ENCODE peak calls at places on chromosomes 7 and 10, in four cellular contexts. N is ovary, W is A549, F is heart left ventricle. U is an unnamed sample.
A peak's percentile ranks its signal among the peaks of the same experiment; 100 is the strongest.

GRCh38 chr7:140674899-140675701 is 2.4 kb downstream of the ADCK2 start:
- DNase-seq in F (peak; percentile 39), W (peak; percentile 49), N (peak; percentile 25), U (no peak)

GRCh38 chr10:43137701-43137970 is 609 bp upstream of the CSGALNACT2 start:
- DNase-seq in F (peak; percentile 45), N (peak; percentile 80), W (peak; percentile 31), U (no peak)

GRCh38 chr10:60140681-60141632 is 234.6 kb upstream of the CCDC6 start:
- DNase-seq in W (no peak), F (peak; percentile 33), N (peak; percentile 47), U (no peak)

GRCh38 chr7:366171-366916 is 76.4 kb downstream of the FOXL3 start:
- DNase-seq in W (no peak), F (peak; percentile 19), N (no peak), U (no peak)

GRCh38 chr10:60733189-60733815 is 45.0 kb upstream of the CDK1 start:
- DNase-seq in N (peak; percentile 76), W (peak; percentile 65), F (no peak), U (no peak)

GRCh38 chr7:27161721-27162547 is 3.4 kb downstream of the HOXA9 start:
- DNase-seq in F (no peak), W (no peak), N (peak; percentile 30), U (no peak)

GRCh38 chr7:54823776-54824175 is 64.8 kb upstream of the SEC61G start:
- DNase-seq in W (no peak), N (no peak), F (peak; percentile 45), U (no peak)

GRCh38 chr10:7408494-7409044 is 2.3 kb downstream of the SFMBT2 start:
- DNase-seq in F (peak; percentile 82), N (peak; percentile 82), W (peak; percentile 64), U (no peak)

GRCh38 chr10:133156674-133157579 is 3.1 kb upstream of the KNDC1 start:
- DNase-seq in F (no peak), N (no peak), W (no peak), U (no peak)

GRCh38 chr7:98836811-98837631 is 32.8 kb downstream of the TMEM130 start:
- DNase-seq in W (peak; percentile 51), F (no peak), N (peak; percentile 32), U (no peak)

GRCh38 chr7:55980266-55980665 is 15.9 kb downstream of the NIPSNAP2 start:
- DNase-seq in N (no peak), W (no peak), F (no peak), U (no peak)

GRCh38 chr10:96367470-96367869 is 8.7 kb upstream of the OPALIN start:
- DNase-seq in W (no peak), N (no peak), F (no peak), U (no peak)

GRCh38 chr7:49513939-49514338 is 259.5 kb upstream of the VWC2 start:
- DNase-seq in W (no peak), F (no peak), N (no peak), U (no peak)

GRCh38 chr7:128962837-128963236 is 25.1 kb downstream of the IRF5 start:
- DNase-seq in N (no peak), F (no peak), W (no peak), U (no peak)

GRCh38 chr7:75639893-75640600 is 98.7 kb downstream of the HIP1 start:
- DNase-seq in F (no peak), N (no peak), W (no peak), U (no peak)

GRCh38 chr7:67821116-67821515 is 824.5 kb downstream of the TYW1 start:
- DNase-seq in W (no peak), F (no peak), N (no peak), U (no peak)

GRCh38 chr10:31171402-31172120 is 139.9 kb upstream of the ZNF438 start:
- DNase-seq in F (peak; percentile 35), N (no peak), W (no peak), U (no peak)

GRCh38 chr10:70445718-70446485 is 4.4 kb upstream of the NODAL start:
- DNase-seq in W (no peak), F (no peak), N (no peak), U (no peak)

GRCh38 chr7:51009716-51010496 is 227.2 kb upstream of the GRB10 start:
- DNase-seq in N (no peak), F (peak; percentile 65), W (no peak), U (no peak)

GRCh38 chr7:36153571-36154097 is 580 bp downstream of the EEPD1 start:
- DNase-seq in F (peak; percentile 60), N (no peak), W (peak; percentile 18), U (no peak)

GRCh38 chr7:28272461-28272877 is 91.9 kb upstream of the JAZF1 start:
- DNase-seq in N (peak; percentile 55), W (peak; percentile 43), F (peak; percentile 33), U (no peak)

GRCh38 chr7:153529651-153530165 is 522.5 kb upstream of the DPP6 start:
- DNase-seq in N (no peak), W (no peak), F (no peak), U (no peak)

GRCh38 chr10:96441126-96441905 is 72.4 kb downstream of the TLL2 start:
- DNase-seq in N (no peak), W (no peak), F (no peak), U (no peak)

GRCh38 chr10:11326919-11327318 is 284.5 kb downstream of the USP6NL start:
- DNase-seq in N (no peak), W (no peak), F (no peak), U (no peak)

GRCh38 chr7:1952781-1953180 is 280.0 kb downstream of the MAD1L1 start:
- DNase-seq in F (peak; percentile 19), N (no peak), W (no peak), U (no peak)
- TF ChIP-seq CTCF in F (no peak), N (no peak), W (no peak), U (no peak)

DNA sequence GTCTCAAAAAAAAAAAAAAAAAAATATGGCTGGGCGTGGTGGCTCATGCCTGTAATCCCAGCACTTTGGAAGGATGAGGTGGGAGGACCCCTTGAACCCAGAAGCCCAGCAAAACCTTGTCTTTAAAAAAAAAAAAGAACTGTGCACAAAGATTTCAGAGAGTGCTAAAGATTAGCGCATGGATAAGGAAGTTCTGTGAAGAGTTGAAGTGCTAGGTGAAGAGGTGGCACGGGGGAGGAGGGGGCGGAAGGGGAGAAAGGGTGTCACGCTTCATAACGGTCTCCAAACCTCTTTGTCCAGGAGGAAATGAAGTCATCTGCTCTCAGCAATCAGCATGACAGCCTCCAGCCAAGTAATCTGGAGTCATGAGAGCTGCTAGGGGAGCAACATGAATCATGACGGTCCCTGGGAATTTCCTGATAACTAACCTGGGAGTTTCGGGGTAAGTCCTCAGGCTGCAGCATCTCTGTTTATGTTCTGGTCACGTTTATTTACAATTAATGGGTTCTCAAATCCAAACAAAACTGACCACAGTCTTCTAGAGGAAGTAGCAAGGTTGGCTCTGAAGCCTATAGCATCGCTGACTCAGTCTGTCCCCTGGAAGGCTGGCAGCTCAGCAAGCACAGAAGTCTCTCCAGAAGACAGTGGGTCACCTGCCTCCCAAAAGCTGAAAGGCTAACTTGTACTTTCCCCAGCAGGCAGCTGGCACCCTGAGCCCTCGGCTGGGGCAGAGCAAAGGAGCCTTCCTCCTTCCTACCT is 1.9 kb upstream of the PLAU start:
- DNase-seq in W (peak; percentile 81), F (peak; percentile 56), N (no peak), U (no peak)
- TF ChIP-seq POLR2A in W (no peak), F (no peak), N (no peak), U (no peak)

GRCh38 chr10:17348111-17349008 is 106.0 kb downstream of the ST8SIA6 start:
- DNase-seq in F (peak; percentile 70), W (peak; percentile 7), N (peak; percentile 85), U (no peak)
- H3K27ac ChIP-seq in F (peak overlapping the region; percentile 65), W (no peak overlapping the region), N (no peak overlapping the region), U (no peak overlapping the region)

GRCh38 chr7:33904680-33905388 is 505 bp upstream of the BMPER start:
- DNase-seq in W (peak; percentile 48), F (peak; percentile 41), N (peak; percentile 74), U (no peak)

GRCh38 chr7:33903770-33904679 is 1.3 kb upstream of the BMPER start:
- DNase-seq in F (peak; percentile 39), W (peak; percentile 53), N (peak; percentile 67), U (no peak)

GRCh38 chr7:33906697-33907096 is 1.4 kb downstream of the BMPER start:
- DNase-seq in N (no peak), F (no peak), W (no peak), U (no peak)

GRCh38 chr7:33907625-33908024 is 2.3 kb downstream of the BMPER start:
- DNase-seq in N (no peak), W (no peak), F (no peak), U (no peak)

GRCh38 chr7:33905389-33906032 is at the start of gene BMPER:
- DNase-seq in W (peak; percentile 43), N (peak; percentile 66), F (peak; percentile 31), U (no peak)
- TF ChIP-seq CTCF in W (no peak), N (no peak), F (no peak), U (no peak)

GRCh38 chr7:156665101-156665500 is 24.5 kb downstream of the RNF32 start:
- DNase-seq in N (no peak), W (no peak), F (no peak), U (no peak)

GRCh38 chr7:156668130-156668741 is 27.7 kb downstream of the RNF32 start:
- DNase-seq in W (no peak), F (no peak), N (no peak), U (no peak)

GRCh38 chr7:156667110-156667436 is 26.5 kb downstream of the RNF32 start:
- DNase-seq in W (no peak), F (no peak), N (no peak), U (no peak)

GRCh38 chr7:156666368-156667109 is 26.0 kb downstream of the RNF32 start:
- DNase-seq in N (no peak), W (no peak), F (no peak), U (no peak)

GRCh38 chr7:156669035-156669828 is 28.7 kb downstream of the RNF32 start:
- DNase-seq in W (no peak), F (no peak), N (no peak), U (no peak)
- TF ChIP-seq POLR2A in W (no peak), F (no peak), N (no peak), U (no peak)

DNA sequence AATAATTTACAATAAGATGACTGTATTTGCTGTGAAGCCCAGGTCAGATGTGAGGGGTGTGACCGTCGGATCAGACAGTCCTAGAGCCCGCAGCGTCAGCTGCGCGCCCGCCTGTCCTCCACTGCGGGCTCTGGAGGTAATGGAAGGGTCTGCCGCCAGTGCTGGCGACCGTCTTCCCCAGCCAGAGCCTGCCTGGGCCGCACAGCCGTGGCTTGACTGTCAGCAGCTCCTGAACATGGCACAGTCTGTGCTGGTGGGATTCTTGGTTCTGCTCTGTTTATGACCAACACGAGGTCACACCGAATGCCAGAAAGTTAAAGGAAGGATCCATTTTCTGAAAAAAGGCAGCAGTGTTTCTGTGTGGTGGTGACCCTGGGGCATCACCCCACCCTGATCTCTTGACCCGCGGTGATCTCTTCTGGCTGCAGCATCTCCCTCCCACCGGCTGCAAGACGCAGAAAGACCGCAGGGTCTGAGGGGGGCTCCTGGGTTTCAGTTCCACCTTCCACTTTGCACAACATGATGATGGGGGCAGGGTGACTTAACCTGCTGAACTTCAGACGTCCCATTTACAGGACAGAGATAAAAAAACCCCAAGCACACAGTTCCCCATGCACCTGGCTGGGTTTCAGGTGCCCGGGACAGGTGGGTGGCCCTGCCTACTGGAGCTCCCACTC is 103.7 kb downstream of the DNAJB6 start:
- DNase-seq in N (no peak), W (no peak), F (no peak), U (no peak)
- H3K27ac ChIP-seq in N (no peak overlapping the region), W (no peak overlapping the region), F (no peak overlapping the region), U (no peak overlapping the region)

GRCh38 chr10:124093076-124093773 is at the start of gene CHST15:
- DNase-seq in W (peak; percentile 79), N (peak; percentile 72), F (peak; percentile 38), U (no peak)
- TF ChIP-seq CTCF in W (no peak), N (no peak), F (no peak), U (no peak)

U was measured in esophagus squamous epithelium.